ENCODE peak calls at places on chromosomes 13 and 19, in five cellular contexts. P is NCI-H1436, L is HuH-7, W is NCI-H2081, H is SW 1271. N is an unnamed sample.

GRCh38 chr13:110916671-110917142 is 1.8 kb upstream of the ANKRD10 start:
- DNase-seq in L (no peak), W (no peak), H (no peak), P (no peak), N (no peak)

GRCh38 chr19:47755762-47756626 is 10.6 kb downstream of the NOP53 start:
- DNase-seq in W (no peak), P (no peak), L (no peak), H (no peak), N (no peak)

GRCh38 chr13:47281981-47282380 is 385.1 kb upstream of the HTR2A start:
- DNase-seq in P (no peak), L (no peak), H (no peak), W (no peak), N (no peak)

GRCh38 chr13:19053561-19053960 is 128.1 kb downstream of the TUBA3C start:
- DNase-seq in L (no peak), W (no peak), H (no peak), P (no peak), N (no peak)

GRCh38 chr19:5304486-5304885 is 36.1 kb downstream of the PTPRS start:
- DNase-seq in H (no peak), P (no peak), W (no peak), L (no peak), N (no peak)

GRCh38 chr13:110305001-110305400 is 2.0 kb downstream of the COL4A1 start:
- DNase-seq in W (no peak), H (no peak), P (no peak), L (no peak), N (no peak)

GRCh38 chr13:98278068-98278619 is 101.1 kb upstream of the RNF113B start:
- DNase-seq in L (no peak), W (no peak), H (peak; percentile 6), P (no peak), N (no peak)

GRCh38 chr13:101703838-101704237 is 251.4 kb downstream of the ITGBL1 start:
- DNase-seq in P (no peak), L (no peak), H (no peak), W (no peak), N (no peak)

GRCh38 chr13:109494955-109495354 is 291.4 kb downstream of the IRS2 start:
- DNase-seq in H (no peak), W (no peak), P (peak; percentile 14), L (no peak), N (no peak)

GRCh38 chr13:94966380-94966779 is 254.0 kb upstream of the SOX21 start:
- DNase-seq in P (peak; percentile 49), W (peak; percentile 63), H (no peak), L (no peak), N (no peak)

GRCh38 chr19:6259312-6259861 is 20.4 kb downstream of the MLLT1 start:
- DNase-seq in H (no peak), L (no peak), W (no peak), P (no peak), N (no peak)

GRCh38 chr13:19836472-19836871 is 27.0 kb downstream of the ZMYM5 start:
- DNase-seq in H (no peak), W (no peak), P (no peak), L (no peak), N (no peak)

GRCh38 chr13:95540848-95541247 is 11.7 kb upstream of the CLDN10 start:
- DNase-seq in H (no peak), W (no peak), L (no peak), P (no peak), N (no peak)